ENCODE peak calls at places on chromosomes 4 and X, in five cellular contexts. Q, T, Y, R and L are unnamed samples.

GRCh38 chrX:9884031-9884779 is 83.0 kb upstream of the CLDN34 start:
- DNase-seq in Q (no peak), T (no peak), Y (no peak), R (peak), L (no peak)

GRCh38 chrX:43949669-43950068 is 23.5 kb downstream of the NDP start:
- DNase-seq in Q (peak), T (peak), Y (peak), R (no peak), L (no peak)

GRCh38 chr4:52051213-52051614 is at the start of gene SPATA18:
- DNase-seq in Q (peak), T (no peak), Y (peak), R (no peak), L (peak)

GRCh38 chrX:39528161-39528560 is 569.6 kb downstream of the BCOR start:
- DNase-seq in Q (no peak), T (no peak), Y (no peak), R (no peak), L (no peak)

GRCh38 chr4:30068234-30068633 is 651.9 kb upstream of the PCDH7 start:
- DNase-seq in Q (no peak), T (peak), Y (no peak), R (no peak), L (no peak)

GRCh38 chr4:177001271-177002175 is 208.8 kb upstream of the VEGFC start:
- DNase-seq in Q (no peak), T (peak), Y (no peak), R (peak), L (peak)

GRCh38 chr4:13527192-13527982 is 16.9 kb downstream of the NKX3-2 start:
- DNase-seq in Q (no peak), T (no peak), Y (no peak), R (no peak), L (peak)

GRCh38 chrX:122941801-122942200 is 242.3 kb upstream of the GRIA3 start:
- DNase-seq in Q (no peak), T (no peak), Y (no peak), R (no peak), L (no peak)

GRCh38 chrX:108437789-108438623 is at the start of gene COL4A6:
- DNase-seq in Q (peak), T (no peak), Y (no peak), R (no peak), L (no peak)

GRCh38 chrX:40383969-40384368 is 196.8 kb upstream of the ATP6AP2 start:
- DNase-seq in Q (no peak), T (no peak), Y (no peak), R (no peak), L (no peak)

GRCh38 chr4:1369091-1369450 is 22.1 kb downstream of the UVSSA start:
- DNase-seq in Q (no peak), T (no peak), Y (peak), R (no peak), L (no peak)

GRCh38 chrX:65921363-65921762 is 118.5 kb downstream of the VSIG4 start:
- DNase-seq in Q (no peak), T (no peak), Y (no peak), R (no peak), L (no peak)

GRCh38 chr4:7429069-7429416 is 5.7 kb downstream of the PSAPL1 start:
- DNase-seq in Q (no peak), T (no peak), Y (peak), R (no peak), L (no peak)

GRCh38 chr4:71864380-71864779 is 80.5 kb upstream of the GC start:
- DNase-seq in Q (no peak), T (no peak), Y (no peak), R (no peak), L (no peak)

GRCh38 chr4:3703677-3704521 is 62.3 kb upstream of the ADRA2C start:
- DNase-seq in Q (no peak), T (no peak), Y (peak), R (no peak), L (no peak)

GRCh38 chr4:149961876-149962597 is 116.2 kb upstream of the DCLK2 start:
- DNase-seq in Q (no peak), T (peak), Y (no peak), R (peak), L (peak)

GRCh38 chr4:41142946-41143720 is 71.2 kb downstream of the APBB2 start:
- DNase-seq in Q (peak), T (peak), Y (peak), R (peak), L (peak)

GRCh38 chrX:101749436-101749835 is 89.8 kb upstream of the ARMCX2 start:
- DNase-seq in Q (no peak), T (peak), Y (no peak), R (no peak), L (peak)

GRCh38 chrX:21956783-21957182 is 16.3 kb downstream of the SMS start:
- DNase-seq in Q (no peak), T (no peak), Y (no peak), R (no peak), L (no peak)

GRCh38 chr4:128462104-128462783 is 174.6 kb upstream of the PGRMC2 start:
- DNase-seq in Q (peak), T (no peak), Y (no peak), R (no peak), L (no peak)
- H3K4me3 ChIP-seq in Q (no peak), T (no peak), Y (no peak), R (no peak), L (no peak)

DNA sequence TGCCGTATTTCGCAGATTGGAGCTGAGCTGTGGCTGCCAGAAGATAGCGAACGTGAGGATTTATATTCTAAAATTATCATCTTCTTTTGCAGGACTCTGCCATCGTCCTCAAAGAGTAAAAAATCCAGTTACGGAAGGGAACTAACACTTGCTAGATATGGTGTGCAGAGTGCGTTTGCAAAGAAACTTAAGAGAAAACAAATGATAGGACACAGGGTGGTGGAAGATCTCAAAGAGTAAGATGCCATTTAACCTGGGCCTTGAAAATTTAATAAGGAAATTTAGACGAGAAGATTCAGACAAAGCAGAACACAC is 566 bp downstream of the LARP7 start:
- DNase-seq in Q (no peak), T (no peak), Y (no peak), R (no peak), L (no peak)
- TF ChIP-seq CTCF in Q (no peak), T (no peak), Y (no peak), R (no peak), L (no peak)

DNA sequence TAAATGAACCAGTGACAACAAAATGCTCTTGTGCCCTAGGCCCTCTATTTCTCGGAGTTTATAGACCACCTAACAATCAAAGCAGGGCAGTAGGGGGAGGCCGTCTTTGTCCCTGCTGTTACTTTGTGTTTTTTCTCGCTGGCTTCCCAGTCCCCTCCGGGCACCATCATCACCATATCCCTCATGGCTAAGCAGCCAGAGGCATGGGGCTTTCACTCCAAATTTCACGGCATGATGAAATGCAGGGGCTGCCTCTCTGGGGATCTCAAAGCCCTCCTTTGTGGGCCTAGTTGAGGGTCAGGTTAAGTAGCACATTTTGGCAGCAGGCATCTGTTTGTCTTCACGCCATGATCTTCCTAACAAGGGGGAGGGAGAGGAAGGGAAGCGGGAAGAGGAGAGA is 92.0 kb downstream of the ANOS1 start:
- DNase-seq in Q (no peak), T (no peak), Y (no peak), R (no peak), L (no peak)
- H3K4me3 ChIP-seq in Q (no peak), T (no peak), Y (no peak), R (no peak), L (no peak)

GRCh38 chrX:54540289-54540688 is 10.3 kb downstream of the GNL3L start:
- DNase-seq in Q (peak), T (peak), Y (peak), R (peak), L (peak)
- TF ChIP-seq CTCF in Q (no peak), T (no peak), Y (peak), R (peak), L (no peak)

DNA sequence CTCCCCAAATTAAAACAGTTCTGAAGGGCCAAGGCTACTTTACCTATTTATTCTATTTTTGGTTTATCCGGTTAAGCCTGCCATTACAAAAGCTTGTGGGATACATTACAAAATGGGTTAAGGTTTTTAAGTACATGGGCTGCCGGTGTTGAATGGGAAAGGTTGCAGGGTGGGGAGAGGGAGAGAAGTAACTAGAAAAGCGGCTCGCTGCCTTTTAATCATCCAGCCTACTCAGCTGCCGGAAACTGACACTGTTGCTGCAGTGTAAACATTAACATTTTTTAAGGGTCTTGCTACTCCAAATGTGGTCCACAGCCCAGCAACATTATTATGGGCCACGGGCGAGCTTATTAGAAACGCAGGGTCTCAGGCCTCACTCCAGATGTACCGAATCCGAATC is 1.5 kb upstream of the IL1RAPL1 start:
- DNase-seq in Q (no peak), T (no peak), Y (no peak), R (no peak), L (no peak)
- H3K4me3 ChIP-seq in Q (no peak), T (no peak), Y (peak), R (peak), L (peak)

GRCh38 chrX:41971346-41971745 is 48.0 kb upstream of the CASK start:
- DNase-seq in Q (no peak), T (no peak), Y (no peak), R (no peak), L (no peak)
- TF ChIP-seq CTCF in Q (no peak), T (no peak), Y (no peak), R (no peak), L (no peak)

DNA sequence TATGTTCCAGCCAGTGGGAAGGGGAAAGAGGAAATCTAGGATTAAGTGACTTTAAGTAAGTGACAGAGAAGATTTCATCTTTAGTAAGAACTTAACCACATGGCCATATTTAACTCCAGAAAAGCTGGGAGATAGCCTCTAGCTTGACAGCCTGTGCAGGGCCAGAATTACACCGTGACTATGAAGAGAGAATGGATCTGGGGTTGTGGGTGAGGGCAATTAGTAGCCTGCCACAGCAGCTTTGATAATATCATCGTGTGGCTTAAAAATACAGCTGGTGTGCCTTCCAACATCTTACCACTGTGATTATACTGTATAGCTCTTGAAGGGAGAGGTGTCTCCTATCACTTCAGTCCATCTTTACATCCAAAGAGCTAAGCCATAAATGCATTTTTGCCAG is 57.6 kb upstream of the TBC1D9 start:
- DNase-seq in Q (no peak), T (no peak), Y (no peak), R (no peak), L (no peak)
- H3K4me3 ChIP-seq in Q (no peak), T (no peak), Y (no peak), R (no peak), L (no peak)